ENCODE peak calls at places on chromosomes 4 and X, in six cellular contexts. B is HepG2, L is HCT116, P is K562, M is H1, F is SK-N-SH. Q is an unnamed sample.
A peak's percentile ranks its signal among the peaks of the same experiment; 100 is the strongest.

GRCh38 chr4:122539861-122540465 is 80.9 kb downstream of the IL21 start:
- DNase-seq in L (no peak), B (no peak), P (no peak), F (no peak), M (no peak), Q (no peak)

GRCh38 chrX:50430917-50431316 is 39.7 kb downstream of the DGKK start:
- DNase-seq in M (no peak), L (no peak), F (no peak), B (peak; percentile 41), P (no peak), Q (no peak)

GRCh38 chr4:110196871-110197420 is 1.5 kb downstream of the ELOVL6 start:
- DNase-seq in L (no peak), M (peak; percentile 78), P (peak; percentile 61), B (no peak), F (peak; percentile 75), Q (no peak)

GRCh38 chrX:53282313-53282712 is 929 bp upstream of the IQSEC2 start:
- DNase-seq in P (no peak), L (no peak), F (no peak), M (no peak), B (no peak), Q (no peak)

GRCh38 chr4:5524900-5525299 is 183.5 kb downstream of the EVC2 start:
- DNase-seq in B (no peak), L (no peak), F (peak; percentile 32), M (no peak), P (no peak), Q (no peak)

GRCh38 chr4:93791570-93792195 is 36.9 kb upstream of the ATOH1 start:
- DNase-seq in B (peak; percentile 50), F (peak; percentile 59), P (peak; percentile 60), M (peak; percentile 70), L (peak; percentile 55), Q (no peak)

GRCh38 chrX:1767026-1767425 is 152.2 kb downstream of the ASMT start:
- DNase-seq in F (no peak), L (no peak), B (no peak), M (no peak), P (no peak), Q (no peak)

GRCh38 chrX:73913580-73913979 is 350.6 kb downstream of the CHIC1 start:
- DNase-seq in M (no peak), F (no peak), P (no peak), B (peak; percentile 3), L (no peak), Q (no peak)

GRCh38 chrX:48956728-48957414 is 536 bp downstream of the OTUD5 start:
- DNase-seq in L (no peak), M (no peak), B (no peak), F (no peak), P (peak; percentile 42), Q (no peak)

GRCh38 chr4:159390648-159391047 is 287.8 kb downstream of the RAPGEF2 start:
- DNase-seq in B (peak; percentile 48), F (no peak), P (no peak), M (no peak), L (peak; percentile 63), Q (no peak)

GRCh38 chr4:118734491-118735205 is 49.5 kb downstream of the METTL14 start:
- DNase-seq in M (no peak), F (no peak), L (no peak), B (no peak), P (no peak), Q (no peak)

GRCh38 chrX:5236749-5237148 is 991.9 kb downstream of the NLGN4X start:
- DNase-seq in M (no peak), F (no peak), P (no peak), L (no peak), B (no peak), Q (no peak)

GRCh38 chr4:19678763-19679162 is 572.9 kb upstream of the SLIT2 start:
- DNase-seq in L (no peak), M (no peak), F (no peak), B (no peak), P (no peak), Q (no peak)

GRCh38 chr4:10079951-10080873 is 36.4 kb downstream of the WDR1 start:
- DNase-seq in M (no peak), L (no peak), F (peak; percentile 90), B (no peak), P (no peak), Q (no peak)

GRCh38 chrX:101550362-101550761 is at the start of gene ARMCX1:
- DNase-seq in B (no peak), L (no peak), M (peak; percentile 53), F (peak; percentile 74), P (no peak), Q (no peak)

GRCh38 chr4:53937918-53938317 is 126.5 kb downstream of the CHIC2 start:
- DNase-seq in B (no peak), F (no peak), M (no peak), L (peak; percentile 74), P (no peak), Q (no peak)

DNA sequence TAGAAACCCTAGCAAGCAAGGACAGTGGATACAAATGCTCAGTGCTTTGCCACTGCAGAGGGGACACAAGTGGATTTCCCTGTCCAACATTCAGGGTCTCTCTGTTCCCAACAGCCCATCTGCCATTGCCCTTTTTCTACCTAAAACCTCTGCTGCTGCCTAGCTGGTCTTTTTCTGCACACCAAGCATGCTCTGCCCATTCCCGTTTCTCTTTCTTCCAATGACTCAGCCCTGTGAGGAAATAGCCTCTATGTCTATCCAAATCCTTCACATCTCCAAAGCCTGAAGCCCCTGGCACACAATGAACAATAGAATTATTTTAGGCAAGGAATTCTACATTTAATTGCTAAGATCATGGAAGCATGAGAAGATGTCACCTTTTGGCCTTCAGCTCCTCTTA is 5.7 kb upstream of the AMELX start:
- DNase-seq in F (no peak), M (no peak), P (no peak), L (no peak), B (no peak), Q (no peak)
- TF ChIP-seq YY1 in F (no peak), M (no peak), P (no peak), L (no peak), B (no peak), Q (no peak)

GRCh38 chr4:40630335-40631021 is 814 bp upstream of the RBM47 start:
- DNase-seq in P (no peak), M (peak; percentile 76), F (peak; percentile 21), L (peak; percentile 26), B (no peak), Q (peak; percentile 68)
- H3K27ac ChIP-seq in P (no peak overlapping the region), M (peak overlapping the region; percentile 91), F (no peak overlapping the region), L (peak overlapping the region; percentile 96), B (no peak overlapping the region), Q (peak overlapping the region; percentile 92)

GRCh38 chr4:154124539-154125255 is 335.8 kb upstream of the SFRP2 start:
- DNase-seq in B (no peak), L (peak; percentile 65), M (no peak), P (no peak), F (no peak), Q (no peak)
- TF ChIP-seq YY1 in B (no peak), L (peak; percentile 14), M (no peak), P (no peak), F (no peak), Q (no peak)

GRCh38 chrX:17922303-17922702 is 61.2 kb upstream of the RAI2 start:
- DNase-seq in M (no peak), F (peak; percentile 20), L (no peak), B (no peak), P (peak; percentile 6), Q (no peak)
- H3K27ac ChIP-seq in M (no peak overlapping the region), F (no peak overlapping the region), L (no peak overlapping the region), B (no peak overlapping the region), P (no peak overlapping the region), Q (no peak overlapping the region)

GRCh38 chr4:982814-983213 is 4.0 kb upstream of the IDUA start:
- DNase-seq in M (no peak), B (no peak), L (no peak), P (no peak), F (no peak), Q (no peak)

GRCh38 chr4:974668-975067 is 1.3 kb upstream of the DGKQ start:
- DNase-seq in B (no peak), F (no peak), L (no peak), M (no peak), P (no peak), Q (no peak)

GRCh38 chr4:982291-982690 is 4.6 kb upstream of the IDUA start:
- DNase-seq in P (no peak), M (no peak), F (no peak), L (no peak), B (no peak), Q (no peak)

GRCh38 chr4:984336-985054 is 2.3 kb upstream of the IDUA start:
- DNase-seq in L (no peak), M (no peak), B (no peak), F (no peak), P (no peak), Q (no peak)

GRCh38 chr4:978957-979701 is 5.8 kb upstream of the DGKQ start:
- DNase-seq in P (no peak), F (no peak), M (no peak), L (no peak), B (peak; percentile 32), Q (no peak)
- TF ChIP-seq YY1 in P (no peak), F (no peak), M (no peak), L (no peak), B (no peak), Q (no peak)

Q was measured in GM12878.